ENCODE peak calls at places on chromosomes 7 and 10, in nine cellular contexts. V, Q, D, X, L, G, K, P and S are unnamed samples.

GRCh38 chr10:123202526-123202925 is 48.3 kb downstream of the BUB3 start:
- DNase-seq in L (no peak), P (no peak), X (no peak), G (no peak), Q (no peak), V (no peak), D (peak), K (no peak), S (no peak)

GRCh38 chr10:124917939-124918830 is 23.7 kb upstream of the ZRANB1 start:
- DNase-seq in G (no peak), Q (no peak), X (no peak), D (no peak), K (no peak), L (no peak), V (no peak), P (no peak), S (no peak)

GRCh38 chr7:17472518-17472917 is 174.1 kb downstream of the AHR start:
- DNase-seq in X (no peak), L (no peak), Q (no peak), G (no peak), P (no peak), K (no peak), V (no peak), D (no peak), S (no peak)

GRCh38 chr10:36778600-36778999 is 346.8 kb upstream of the ANKRD30A start:
- DNase-seq in Q (no peak), X (no peak), V (no peak), L (no peak), P (no peak), K (no peak), D (no peak), G (no peak), S (no peak)

GRCh38 chr10:20858292-20859124 is 38.6 kb downstream of the NEBL start:
- DNase-seq in L (no peak), P (peak), Q (peak), K (no peak), V (no peak), X (no peak), D (no peak), G (no peak), S (no peak)

GRCh38 chr10:63819753-63820347 is 298.6 kb downstream of the REEP3 start:
- DNase-seq in P (peak), Q (peak), D (no peak), G (peak), V (peak), X (peak), K (peak), L (peak), S (peak)

GRCh38 chr10:33758299-33758698 is 423.8 kb upstream of the NRP1 start:
- DNase-seq in V (no peak), Q (no peak), D (no peak), L (no peak), G (no peak), P (no peak), X (no peak), K (no peak), S (no peak)

GRCh38 chr10:45253183-45253914 is 62.1 kb downstream of the OR13A1 start:
- DNase-seq in D (no peak), Q (no peak), L (no peak), V (no peak), P (no peak), X (no peak), G (no peak), K (no peak), S (no peak)

GRCh38 chr10:82564353-82565218 is 689.6 kb downstream of the NRG3 start:
- DNase-seq in V (no peak), P (peak), G (no peak), Q (no peak), L (no peak), D (no peak), X (no peak), K (no peak), S (no peak)

GRCh38 chr7:4575254-4575653 is 106.8 kb upstream of the FOXK1 start:
- DNase-seq in L (no peak), D (no peak), X (no peak), G (no peak), Q (no peak), P (no peak), K (no peak), V (no peak), S (no peak)

GRCh38 chr7:94912085-94912484 is 4.7 kb downstream of the PPP1R9A start:
- DNase-seq in Q (no peak), P (no peak), G (no peak), D (no peak), X (no peak), K (no peak), V (no peak), L (no peak), S (no peak)

GRCh38 chr7:128703605-128704004 is 31.5 kb downstream of the GARIN1A start:
- DNase-seq in V (no peak), K (no peak), D (no peak), G (no peak), P (no peak), Q (no peak), X (no peak), L (no peak), S (no peak)

GRCh38 chr7:134842901-134843300 is 63.5 kb downstream of the CALD1 start:
- DNase-seq in Q (no peak), K (no peak), G (no peak), V (no peak), X (no peak), D (no peak), P (no peak), L (no peak), S (no peak)

GRCh38 chr10:122173337-122173736 is 97.8 kb upstream of the BTBD16 start:
- DNase-seq in G (no peak), V (no peak), L (peak), P (no peak), K (peak), X (no peak), Q (no peak), D (no peak), S (no peak)

GRCh38 chr7:151575471-151575870 is 55.8 kb upstream of the RHEB start:
- DNase-seq in L (no peak), K (no peak), X (no peak), G (no peak), Q (no peak), D (no peak), P (no peak), V (no peak), S (no peak)

GRCh38 chr7:143225047-143225446 is 3.2 kb downstream of the TAS2R40 start:
- DNase-seq in L (no peak), X (no peak), P (no peak), Q (no peak), D (no peak), V (no peak), K (no peak), G (no peak), S (no peak)

GRCh38 chr7:156155988-156156733 is 343.9 kb upstream of the SHH start:
- DNase-seq in V (no peak), K (no peak), X (no peak), D (no peak), L (no peak), G (no peak), P (no peak), Q (no peak), S (no peak)

GRCh38 chr7:133704436-133704835 is 422.7 kb upstream of the LRGUK start:
- DNase-seq in P (no peak), D (no peak), L (no peak), V (no peak), X (no peak), Q (no peak), K (no peak), G (no peak), S (no peak)

GRCh38 chr7:73851410-73852338 is 9.3 kb upstream of the TMEM270 start:
- DNase-seq in X (no peak), K (no peak), L (no peak), V (no peak), G (peak), Q (no peak), P (peak), D (no peak), S (no peak)

GRCh38 chr7:15862781-15863165 is 176.3 kb upstream of the MEOX2 start:
- DNase-seq in P (no peak), X (no peak), D (no peak), K (no peak), Q (no peak), G (no peak), V (no peak), L (no peak), S (no peak)

GRCh38 chr7:105413887-105414437 is 25.2 kb upstream of the SRPK2 start:
- DNase-seq in D (no peak), V (no peak), Q (peak), P (no peak), G (no peak), X (no peak), K (no peak), L (no peak), S (no peak)

GRCh38 chr7:16309129-16309528 is 112.2 kb downstream of the CRPPA start:
- DNase-seq in G (no peak), K (no peak), L (no peak), P (no peak), Q (no peak), V (no peak), D (no peak), X (no peak), S (no peak)

GRCh38 chr10:17992266-17992665 is 40.5 kb downstream of the SLC39A12 start:
- DNase-seq in Q (no peak), D (no peak), P (no peak), V (no peak), L (no peak), G (no peak), K (no peak), X (no peak), S (no peak)

GRCh38 chr7:93914581-93915066 is 6.9 kb upstream of the GNG11 start:
- DNase-seq in Q (no peak), K (no peak), L (no peak), D (no peak), P (no peak), X (no peak), G (peak), V (no peak), S (no peak)

GRCh38 chr7:33142585-33142984 is 13.2 kb downstream of the BBS9 start:
- DNase-seq in V (no peak), G (no peak), Q (no peak), P (no peak), D (no peak), X (no peak), L (no peak), K (no peak), S (no peak)

GRCh38 chr10:33265621-33266020 is 68.8 kb downstream of the NRP1 start:
- DNase-seq in Q (no peak), G (no peak), K (no peak), P (no peak), V (no peak), D (no peak), X (peak), L (no peak), S (no peak)

GRCh38 chr10:78869508-78870439 is 199.0 kb upstream of the ZMIZ1 start:
- DNase-seq in D (peak), Q (no peak), P (peak), G (no peak), V (no peak), X (no peak), K (no peak), L (no peak), S (no peak)

GRCh38 chr7:129452589-129453231 is 18.5 kb downstream of the STRIP2 start:
- DNase-seq in D (no peak), V (no peak), X (no peak), Q (no peak), K (no peak), L (no peak), G (no peak), P (no peak), S (no peak)

GRCh38 chr10:77405771-77406241 is 231.8 kb downstream of the KCNMA1 start:
- DNase-seq in X (peak), G (no peak), P (peak), D (peak), V (peak), L (peak), K (peak), Q (peak), S (peak)

GRCh38 chr10:131648386-131649020 is 252.3 kb upstream of the PPP2R2D start:
- DNase-seq in D (no peak), K (no peak), G (no peak), Q (no peak), V (no peak), P (no peak), L (no peak), X (no peak), S (no peak)
- H3K4me3 ChIP-seq in D (no peak), K (no peak), G (no peak), Q (no peak), V (no peak), P (no peak), L (no peak), X (no peak), S (no peak)

GRCh38 chr7:47378728-47379395 is 203.0 kb downstream of the TNS3 start:
- DNase-seq in P (no peak), L (no peak), K (no peak), D (no peak), V (no peak), G (no peak), Q (no peak), X (no peak), S (peak)

GRCh38 chr7:47381132-47381495 is 200.8 kb downstream of the TNS3 start:
- DNase-seq in L (no peak), D (no peak), Q (no peak), K (no peak), V (no peak), G (no peak), X (no peak), P (no peak), S (no peak)

GRCh38 chr7:47380325-47381131 is 201.4 kb downstream of the TNS3 start:
- DNase-seq in D (no peak), P (peak), L (no peak), X (no peak), G (peak), Q (no peak), K (no peak), V (no peak), S (peak)

GRCh38 chr7:47377741-47378140 is 204.2 kb downstream of the TNS3 start:
- DNase-seq in G (no peak), P (no peak), X (no peak), V (no peak), K (no peak), Q (no peak), L (no peak), D (no peak), S (no peak)

DNA sequence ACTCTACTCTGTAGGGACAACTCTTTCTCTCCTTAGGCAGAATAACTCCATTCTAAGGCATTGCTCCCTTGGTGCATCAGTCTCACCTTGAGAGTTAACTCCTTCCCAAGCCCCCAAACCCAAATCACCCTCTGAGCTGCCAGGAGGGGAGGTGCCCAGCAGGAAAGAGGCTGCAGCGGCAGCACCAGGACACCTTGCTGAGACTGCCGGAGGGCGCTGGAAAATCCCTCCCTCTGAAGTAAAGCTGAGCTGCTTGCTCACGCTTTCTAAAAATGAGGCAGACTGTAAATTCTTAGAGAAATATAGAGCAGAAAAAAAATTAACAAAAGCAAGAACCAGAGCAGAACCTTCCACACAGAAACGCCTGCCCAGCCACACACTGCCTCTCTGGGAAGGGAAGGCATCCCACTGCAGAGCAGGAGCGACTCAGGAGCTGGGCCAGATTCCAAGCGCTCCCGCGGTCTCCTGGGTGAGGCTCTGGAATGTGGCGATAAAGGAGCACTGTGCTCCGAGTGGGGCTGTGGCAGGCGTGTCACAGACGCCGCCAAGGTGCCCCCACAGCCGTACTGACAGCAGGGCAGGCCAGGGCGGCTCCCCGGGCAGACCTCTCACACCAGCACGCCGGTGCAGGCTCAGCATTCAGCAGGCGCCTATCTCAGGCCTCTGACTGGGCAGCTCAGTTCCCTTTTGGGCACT is 202.1 kb downstream of the TNS3 start:
- DNase-seq in X (peak), V (peak), L (peak), P (peak), D (peak), Q (peak), K (peak), G (peak), S (peak)
- H3K4me3 ChIP-seq in X (no peak), V (peak), L (no peak), P (no peak), D (peak), Q (no peak), K (peak), G (no peak), S (peak)

GRCh38 chr10:14742815-14743214 is 31.9 kb downstream of the FAM107B start:
- DNase-seq in K (no peak), L (no peak), X (no peak), V (no peak), D (no peak), Q (no peak), P (no peak), G (no peak), S (no peak)
- H3K4me3 ChIP-seq in K (no peak), L (no peak), X (no peak), V (no peak), D (no peak), Q (no peak), P (no peak), G (no peak), S (no peak)

DNA sequence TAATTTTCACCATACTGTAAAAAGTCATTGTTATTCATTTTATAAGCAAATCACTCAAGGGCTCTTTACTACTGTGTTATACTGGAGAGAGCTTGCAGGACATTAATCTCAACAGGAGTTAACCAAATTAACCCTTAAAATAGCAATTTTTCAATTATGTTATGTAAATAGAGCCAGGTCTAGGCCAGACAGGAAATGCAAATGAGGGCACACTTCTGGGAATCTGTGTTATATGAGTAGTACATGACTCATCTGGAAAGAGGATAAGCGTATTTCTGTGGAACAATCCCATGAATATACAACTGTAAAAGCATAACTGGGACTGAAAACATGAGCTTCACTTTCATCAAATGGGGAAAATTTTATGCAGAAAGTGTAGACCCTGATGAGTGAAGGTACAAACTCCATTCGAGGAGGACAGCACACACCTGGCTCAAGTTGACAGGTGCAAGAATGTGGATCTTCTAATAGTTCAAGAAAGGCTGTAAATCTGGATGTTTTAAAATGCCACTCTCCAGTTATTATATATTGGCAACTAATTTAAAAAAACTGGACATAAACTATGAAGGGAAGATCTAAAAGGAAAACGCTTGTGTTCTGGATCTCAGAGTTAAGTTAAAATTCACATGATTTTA is 75.3 kb downstream of the ANK3 start:
- DNase-seq in L (no peak), X (no peak), P (peak), K (no peak), Q (no peak), V (no peak), G (no peak), D (no peak), S (no peak)
- H3K4me3 ChIP-seq in L (no peak), X (no peak), P (no peak), K (no peak), Q (no peak), V (no peak), G (no peak), D (no peak), S (no peak)

DNA sequence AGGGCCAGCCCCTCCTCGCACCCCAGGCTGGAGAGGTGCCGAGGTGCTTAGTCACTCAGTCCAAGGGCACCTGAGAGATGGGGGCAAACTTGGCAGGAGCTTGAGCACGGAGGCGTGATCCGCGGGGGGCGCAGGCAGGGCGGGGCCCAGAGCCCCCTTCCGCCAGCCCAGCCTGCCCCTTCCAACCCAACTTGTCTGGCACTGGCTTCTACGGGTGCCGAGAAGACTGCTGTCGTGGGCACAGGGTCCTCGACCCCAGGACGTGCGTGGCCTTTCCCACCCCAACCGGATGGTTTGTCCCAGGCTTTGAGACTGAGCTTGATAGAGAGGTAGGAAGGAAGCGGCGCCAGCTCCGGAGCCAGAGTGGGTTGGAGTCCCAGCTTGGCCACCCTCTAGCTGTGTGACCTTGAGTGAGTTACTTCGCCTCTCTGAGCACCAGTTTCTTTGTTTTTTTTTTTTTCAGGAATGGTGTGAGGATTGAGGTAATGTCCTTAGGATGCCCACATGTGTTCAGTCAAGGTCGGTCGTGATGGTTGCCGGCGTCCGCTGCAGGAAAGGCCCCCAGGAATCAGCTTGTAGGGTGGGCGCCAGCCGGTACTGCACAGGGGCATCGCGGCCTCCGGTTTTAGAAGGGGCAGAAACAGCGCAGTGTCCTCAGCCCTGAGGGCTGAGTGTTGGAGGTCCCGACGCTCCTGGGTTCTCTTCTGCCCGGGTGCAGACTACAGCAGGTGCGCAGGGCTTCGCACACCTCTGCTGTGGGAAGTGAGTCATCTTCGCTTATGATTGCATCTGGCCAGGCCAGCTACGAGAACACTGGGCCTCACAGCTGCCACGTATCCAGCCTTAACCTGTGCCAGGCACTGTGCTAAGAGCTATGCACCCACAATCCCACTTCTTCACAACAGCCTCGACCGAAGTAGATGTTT is 28.6 kb upstream of the VAX1 start:
- DNase-seq in G (no peak), P (peak), L (no peak), K (no peak), V (no peak), Q (no peak), X (peak), D (peak), S (no peak)
- H3K4me3 ChIP-seq in G (no peak), P (no peak), L (no peak), K (no peak), V (no peak), Q (no peak), X (no peak), D (no peak), S (no peak)

GRCh38 chr10:119818889-119819270 is 53.8 kb downstream of the MCMBP start:
- DNase-seq in L (no peak), K (no peak), Q (peak), P (peak), G (no peak), D (no peak), V (no peak), X (no peak), S (no peak)
- H3K4me3 ChIP-seq in L (no peak), K (peak), Q (peak), P (peak), G (peak), D (peak), V (peak), X (peak), S (peak)

GRCh38 chr7:31051598-31052503 is at the start of gene ADCYAP1R1:
- DNase-seq in Q (peak), X (no peak), P (peak), G (no peak), K (peak), L (peak), V (no peak), D (peak), S (peak)
- H3K4me3 ChIP-seq in Q (peak), X (peak), P (no peak), G (no peak), K (peak), L (peak), V (peak), D (peak), S (peak)